ENCODE peak calls at places on chromosomes 1 and 21, in nine cellular contexts. C is mucosa of descending colon; L is left ventricle myocardium superior; Q is activated CD8-positive, alpha-beta memory T cell treated with anti-CD3 and anti-CD28 coated beads for 24 hours; T is fibroblast of mammary gland; A is OCI-LY7; Z is NCI-H2171 treated with DMSO at 0.1 percent for 48 hours; B is neural crest cell; J is G401. N is an unnamed sample.

GRCh38 chr1:24735619-24736375 is 9.4 kb upstream of the CLIC4 start:
- DNase-seq in C (no peak), L (peak; percentile 65), Q (no peak), T (peak; percentile 63), A (peak; percentile 42), Z (peak; percentile 61), B (no peak), J (peak; percentile 39), N (no peak)

GRCh38 chr1:64080947-64081562 is 122.4 kb upstream of the UBE2U start:
- DNase-seq in C (no peak), L (no peak), Q (no peak), T (peak; percentile 53), A (no peak), Z (no peak), B (no peak), J (no peak), N (no peak)

GRCh38 chr1:186683637-186684410 is 3.6 kb upstream of the PTGS2 start:
- DNase-seq in C (no peak), L (no peak), Q (no peak), T (no peak), A (no peak), Z (no peak), B (no peak), J (no peak), N (no peak)

GRCh38 chr1:233113009-233113712 is 162.8 kb downstream of the NTPCR start:
- DNase-seq in C (peak; percentile 72), L (peak; percentile 74), Q (no peak), T (peak; percentile 100), A (no peak), Z (no peak), B (no peak), J (peak; percentile 79), N (peak; percentile 99)

GRCh38 chr1:209999005-209999404 is 61.0 kb downstream of the SYT14 start:
- DNase-seq in C (no peak), L (no peak), Q (no peak), T (no peak), A (no peak), Z (peak; percentile 44), B (no peak), J (no peak), N (no peak)

GRCh38 chr1:176205322-176205914 is 1.7 kb downstream of the COP1 start:
- DNase-seq in C (no peak), L (no peak), Q (no peak), T (peak; percentile 51), A (peak; percentile 27), Z (no peak), B (no peak), J (no peak), N (no peak)

GRCh38 chr1:11800391-11800755 is 5.4 kb downstream of the MTHFR start:
- DNase-seq in C (no peak), L (no peak), Q (no peak), T (no peak), A (no peak), Z (no peak), B (no peak), J (no peak), N (no peak)

GRCh38 chr1:66374561-66375111 is 159.3 kb upstream of the SGIP1 start:
- DNase-seq in C (no peak), L (no peak), Q (no peak), T (peak; percentile 95), A (peak; percentile 41), Z (no peak), B (no peak), J (peak; percentile 28), N (peak; percentile 82)

GRCh38 chr21:32772281-32773047 is 909 bp upstream of the PAXBP1 start:
- DNase-seq in C (peak; percentile 70), L (no peak), Q (peak; percentile 79), T (peak; percentile 15), A (peak; percentile 37), Z (no peak), B (no peak), J (peak; percentile 33), N (no peak)

GRCh38 chr1:21022279-21023040 is 154.2 kb downstream of the EIF4G3 start:
- DNase-seq in C (no peak), L (no peak), Q (no peak), T (peak; percentile 99), A (peak; percentile 11), Z (peak; percentile 94), B (no peak), J (peak; percentile 37), N (peak; percentile 94)

GRCh38 chr1:63920154-63921117 is 146.6 kb downstream of the ROR1 start:
- DNase-seq in C (no peak), L (no peak), Q (no peak), T (peak; percentile 85), A (no peak), Z (no peak), B (no peak), J (no peak), N (peak; percentile 97)

N was measured in non-pigmented ciliary epithelial cell.